ENCODE peak calls at places on chromosomes 5 and 9, in six cellular contexts. X is AG09319; V is ELR; U is right cardiac atrium; W is sigmoid colon; T is stimulated activated CD8-positive, alpha-beta memory T cell treated with anti-CD3 and anti-CD28 coated beads, Interleukin-2, amount 100 ng/mL, for 1 hour. I is an unnamed sample.
A peak's percentile ranks its signal among the peaks of the same experiment; 100 is the strongest.

GRCh38 chr5:143646961-143647360 is 165.0 kb upstream of the HMHB1 start:
- DNase-seq in T (no peak), U (no peak), X (no peak), V (no peak), W (no peak), I (no peak)

GRCh38 chr5:80140496-80140895 is 105.3 kb downstream of the THBS4 start:
- DNase-seq in X (no peak), V (no peak), W (no peak), U (no peak), T (no peak), I (no peak)

GRCh38 chr5:107388111-107388861 is 282.5 kb downstream of the EFNA5 start:
- DNase-seq in X (peak; percentile 91), U (no peak), T (no peak), W (no peak), V (peak; percentile 66), I (no peak)

GRCh38 chr5:171714286-171714685 is 71.3 kb upstream of the SMIM23 start:
- DNase-seq in W (no peak), V (no peak), U (no peak), X (no peak), T (no peak), I (no peak)

GRCh38 chr5:150136841-150137167 is 18.8 kb downstream of the PDGFRB start:
- DNase-seq in W (no peak), V (no peak), T (no peak), X (no peak), U (no peak), I (no peak)

GRCh38 chr9:26833792-26834191 is 58.8 kb downstream of the CAAP1 start:
- DNase-seq in X (no peak), U (no peak), V (peak; percentile 14), T (no peak), W (no peak), I (peak; percentile 8)

GRCh38 chr5:150630016-150630415 is 10.4 kb upstream of the SYNPO start:
- DNase-seq in T (no peak), W (no peak), X (no peak), V (no peak), U (peak; percentile 69), I (no peak)

GRCh38 chr5:150599917-150600511 is 40.4 kb upstream of the SYNPO start:
- DNase-seq in W (peak; percentile 86), T (no peak), V (peak; percentile 84), X (no peak), U (peak; percentile 96), I (no peak)

GRCh38 chr5:146426853-146427618 is 20.1 kb upstream of the TCERG1 start:
- DNase-seq in X (no peak), W (no peak), U (no peak), V (peak; percentile 70), T (no peak), I (peak; percentile 11)

GRCh38 chr5:16585028-16585667 is 31.6 kb downstream of the RETREG1 start:
- DNase-seq in U (no peak), V (peak; percentile 17), T (no peak), W (no peak), X (no peak), I (no peak)

GRCh38 chr9:92728831-92729734 is 35.5 kb downstream of the BICD2 start:
- DNase-seq in U (peak; percentile 69), T (no peak), X (no peak), V (peak; percentile 40), W (no peak), I (peak; percentile 30)

GRCh38 chr9:120876842-120877240 is at the start of gene PHF19:
- DNase-seq in U (peak; percentile 78), V (peak; percentile 71), T (no peak), X (no peak), W (no peak), I (no peak)

GRCh38 chr9:134399435-134400056 is 73.3 kb downstream of the RXRA start:
- DNase-seq in V (peak; percentile 64), U (no peak), X (no peak), W (no peak), T (no peak), I (no peak)

GRCh38 chr5:136034492-136034891 is 5.7 kb downstream of the TGFBI start:
- DNase-seq in W (peak; percentile 37), V (no peak), X (no peak), T (no peak), U (no peak), I (no peak)

GRCh38 chr5:80590766-80591165 is 20.7 kb upstream of the ANKRD34B start:
- DNase-seq in U (no peak), V (no peak), T (no peak), W (no peak), X (no peak), I (no peak)

GRCh38 chr9:78031271-78031825 is at the start of gene GNAQ:
- DNase-seq in T (peak; percentile 16), X (no peak), V (peak; percentile 60), W (peak; percentile 68), U (peak; percentile 73), I (peak; percentile 69)

GRCh38 chr9:124126571-124127289 is 115.2 kb downstream of the LHX2 start:
- DNase-seq in T (peak; percentile 58), U (peak; percentile 87), V (peak; percentile 75), X (peak; percentile 35), W (peak; percentile 84), I (peak; percentile 87)

GRCh38 chr9:90023861-90024260 is 419.0 kb downstream of the GADD45G start:
- DNase-seq in U (no peak), X (no peak), V (no peak), W (no peak), T (no peak), I (no peak)

GRCh38 chr5:109610581-109610980 is 79.1 kb upstream of the MAN2A1 start:
- DNase-seq in T (no peak), W (no peak), V (no peak), U (no peak), X (no peak), I (no peak)

GRCh38 chr5:31357038-31357437 is 163.6 kb downstream of the CDH6 start:
- DNase-seq in X (no peak), W (no peak), V (no peak), T (no peak), U (no peak), I (no peak)

GRCh38 chr9:91192785-91193657 is 168.7 kb downstream of the AUH start:
- DNase-seq in X (peak; percentile 99), W (peak; percentile 96), U (peak; percentile 89), V (peak; percentile 100), T (peak; percentile 37), I (peak; percentile 61)

GRCh38 chr9:93813687-93814560 is 141.2 kb downstream of the BARX1 start:
- DNase-seq in V (no peak), T (no peak), U (no peak), X (no peak), W (no peak), I (no peak)

GRCh38 chr9:116596646-116597045 is 90.5 kb upstream of the TRIM32 start:
- DNase-seq in V (no peak), X (no peak), W (no peak), U (no peak), T (no peak), I (no peak)

GRCh38 chr9:98195671-98196070 is 3.2 kb upstream of the CORO2A start:
- DNase-seq in T (no peak), V (no peak), X (no peak), W (no peak), U (no peak), I (no peak)

GRCh38 chr5:109102291-109102690 is 307.5 kb downstream of the PJA2 start:
- DNase-seq in U (no peak), V (peak; percentile 20), T (no peak), X (no peak), W (no peak), I (no peak)

GRCh38 chr9:19992556-19992955 is 203.7 kb upstream of the SLC24A2 start:
- DNase-seq in U (no peak), X (peak; percentile 28), W (no peak), T (no peak), V (peak; percentile 80), I (no peak)

GRCh38 chr9:99362317-99362716 is 140.2 kb downstream of the SEC61B start:
- DNase-seq in T (no peak), U (no peak), X (no peak), V (no peak), W (no peak), I (no peak)

GRCh38 chr9:78097541-78097940 is 65.9 kb upstream of the GNAQ start:
- DNase-seq in W (no peak), V (no peak), T (no peak), X (no peak), U (no peak), I (no peak)

GRCh38 chr5:124748687-124749594 is 2.5 kb upstream of the ZNF608 start:
- DNase-seq in X (peak; percentile 70), V (peak; percentile 58), T (no peak), W (peak; percentile 88), U (peak; percentile 77), I (peak; percentile 66)

GRCh38 chr5:30768061-30768460 is 425.4 kb upstream of the CDH6 start:
- DNase-seq in T (no peak), W (no peak), V (no peak), X (no peak), U (no peak), I (no peak)

GRCh38 chr9:121744002-121744686 is 92.7 kb downstream of the DAB2IP start:
- DNase-seq in T (no peak), V (peak; percentile 52), W (peak; percentile 84), X (peak; percentile 14), U (peak; percentile 83), I (peak; percentile 51)